ENCODE peak calls at places on chromosomes 13 and 19, in four cellular contexts. P is K562, S is HepG2, U is H1. R is an unnamed sample.
A peak's percentile ranks its signal among the peaks of the same experiment; 100 is the strongest.

GRCh38 chr13:73056054-73056962 is 2.5 kb upstream of the KLF5 start:
- DNase-seq in P (no peak), S (peak; percentile 70), U (no peak), R (peak; percentile 56)

GRCh38 chr19:1430201-1430621 is 8.0 kb upstream of the RPS15 start:
- DNase-seq in P (no peak), S (no peak), U (no peak), R (no peak)

GRCh38 chr13:109779074-109779473 is 7.3 kb downstream of the IRS2 start:
- DNase-seq in P (no peak), S (no peak), U (no peak), R (no peak)

GRCh38 chr19:8321760-8322637 is 703 bp downstream of the RPS28 start:
- DNase-seq in P (peak; percentile 25), S (no peak), U (no peak), R (no peak)

GRCh38 chr13:33258437-33259193 is 26.9 kb downstream of the STARD13 start:
- DNase-seq in P (no peak), S (peak; percentile 82), U (no peak), R (no peak)

GRCh38 chr13:30256713-30257432 is 50.5 kb downstream of the KATNAL1 start:
- DNase-seq in P (peak; percentile 6), S (no peak), U (no peak), R (peak; percentile 6)

GRCh38 chr13:35891973-35892441 is 239.2 kb downstream of the DCLK1 start:
- DNase-seq in P (no peak), S (no peak), U (no peak), R (no peak)

GRCh38 chr19:31204115-31204514 is 145.1 kb downstream of the TSHZ3 start:
- DNase-seq in P (no peak), S (no peak), U (no peak), R (no peak)

GRCh38 chr19:40948580-40949299 is 42.3 kb upstream of the CYP2B6 start:
- DNase-seq in P (no peak), S (no peak), U (no peak), R (no peak)

GRCh38 chr13:106083620-106084350 is 451.7 kb downstream of the EFNB2 start:
- DNase-seq in P (no peak), S (peak; percentile 6), U (no peak), R (peak; percentile 19)

GRCh38 chr13:113042456-113042855 is 63.1 kb upstream of the F7 start:
- DNase-seq in P (no peak), S (no peak), U (no peak), R (no peak)

GRCh38 chr13:113044431-113045114 is 61.0 kb upstream of the F7 start:
- DNase-seq in P (no peak), S (no peak), U (no peak), R (no peak)

GRCh38 chr13:113043931-113044330 is 61.7 kb upstream of the F7 start:
- DNase-seq in P (no peak), S (no peak), U (no peak), R (no peak)

GRCh38 chr13:113041821-113042335 is 63.7 kb upstream of the F7 start:
- DNase-seq in P (no peak), S (no peak), U (no peak), R (no peak)

GRCh38 chr13:113043001-113043630 is 62.5 kb upstream of the F7 start:
- DNase-seq in P (no peak), S (no peak), U (no peak), R (no peak)
- TF ChIP-seq RNF2 in P (no peak), S (no peak), U (no peak), R (no peak)

GRCh38 chr13:26697069-26697955 is 63.3 kb downstream of the GPR12 start:
- DNase-seq in P (no peak), S (no peak), U (no peak), R (no peak)
- TF ChIP-seq RNF2 in P (no peak), S (no peak), U (no peak), R (no peak)

GRCh38 chr13:100314132-100314910 is 225.4 kb downstream of the PCCA start:
- DNase-seq in P (no peak), S (peak; percentile 96), U (no peak), R (no peak)
- TF ChIP-seq RNF2 in P (no peak), S (no peak), U (no peak), R (no peak)

GRCh38 chr13:80214521-80214941 is 126.4 kb downstream of the SPRY2 start:
- DNase-seq in P (no peak), S (no peak), U (no peak), R (peak; percentile 17)
- TF ChIP-seq RNF2 in P (no peak), S (no peak), U (no peak), R (no peak)

DNA sequence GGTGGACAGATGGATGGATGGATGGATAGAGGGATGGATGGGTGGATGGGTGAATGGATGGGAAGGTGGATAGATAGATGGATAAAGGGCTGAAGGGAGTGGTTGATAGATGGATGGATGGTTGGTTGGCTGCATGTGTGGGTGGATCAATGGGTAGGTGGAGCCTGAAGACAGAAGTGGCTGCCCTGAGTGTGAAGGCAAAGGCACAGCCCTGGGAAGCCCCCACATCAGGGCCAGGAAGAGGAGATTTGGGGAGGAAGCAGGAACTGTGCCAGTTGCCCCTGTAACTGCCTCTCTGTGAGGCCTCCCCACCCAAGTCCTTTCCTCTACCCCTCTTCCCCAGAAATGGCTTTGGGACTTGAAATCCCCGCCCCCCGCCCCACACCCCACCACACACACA is 43.4 kb upstream of the NFIC start:
- DNase-seq in P (no peak), S (no peak), U (no peak), R (no peak)
- TF ChIP-seq RNF2 in P (no peak), S (no peak), U (no peak), R (no peak)

GRCh38 chr19:44777715-44778347 is at the start of gene CBLC:
- DNase-seq in P (peak; percentile 53), S (peak; percentile 68), U (peak; percentile 84), R (no peak)
- TF ChIP-seq RNF2 in P (no peak), S (no peak), U (no peak), R (no peak)